ENCODE peak calls at places on chromosomes 3 and 15, in five cellular contexts. One of them, this sample, is unnamed.
A peak's percentile ranks its signal among the peaks of the same experiment; 100 is the strongest.

GRCh38 chr15:76345880-76346665 is 9.5 kb downstream of the ISL2 start:
- DNase-seq in breast epithelium: no peak
- DNase-seq in aorta: no peak
- DNase-seq in A549: no peak
- DNase-seq in adrenal gland: no peak
- DNase-seq in this sample: peak; percentile 77

GRCh38 chr3:157529751-157530150 is 26.5 kb upstream of the VEPH1 start:
- DNase-seq in adrenal gland: no peak
- DNase-seq in breast epithelium: no peak
- DNase-seq in A549: no peak
- DNase-seq in aorta: no peak
- DNase-seq in this sample: no peak

GRCh38 chr3:188979669-188980311 is 192.0 kb upstream of the TPRG1 start:
- DNase-seq in aorta: no peak
- DNase-seq in breast epithelium: no peak
- DNase-seq in adrenal gland: no peak
- DNase-seq in A549: no peak
- DNase-seq in this sample: no peak

GRCh38 chr3:185825639-185826481 is 1.0 kb upstream of the IGF2BP2 start:
- DNase-seq in aorta: peak; percentile 76
- DNase-seq in A549: peak; percentile 57
- DNase-seq in adrenal gland: peak; percentile 42
- DNase-seq in breast epithelium: no peak
- DNase-seq in this sample: peak; percentile 80

GRCh38 chr3:151501905-151502615 is 41.2 kb upstream of the IGSF10 start:
- DNase-seq in adrenal gland: no peak
- DNase-seq in breast epithelium: no peak
- DNase-seq in A549: no peak
- DNase-seq in aorta: no peak
- DNase-seq in this sample: no peak

GRCh38 chr3:61945657-61946056 is 384.3 kb downstream of the PTPRG start:
- DNase-seq in aorta: no peak
- DNase-seq in A549: no peak
- DNase-seq in adrenal gland: no peak
- DNase-seq in breast epithelium: no peak
- DNase-seq in this sample: no peak

GRCh38 chr3:191378142-191378541 is 47.8 kb upstream of the UTS2B start:
- DNase-seq in adrenal gland: no peak
- DNase-seq in breast epithelium: no peak
- DNase-seq in A549: no peak
- DNase-seq in aorta: no peak
- DNase-seq in this sample: no peak

GRCh38 chr3:6354653-6355052 is 506.3 kb upstream of the GRM7 start:
- DNase-seq in breast epithelium: no peak
- DNase-seq in aorta: no peak
- DNase-seq in adrenal gland: no peak
- DNase-seq in A549: no peak
- DNase-seq in this sample: no peak

GRCh38 chr3:14765576-14766427 is 53.0 kb upstream of the FGD5 start:
- DNase-seq in breast epithelium: no peak
- DNase-seq in aorta: no peak
- DNase-seq in adrenal gland: no peak
- DNase-seq in A549: no peak
- DNase-seq in this sample: peak; percentile 45

GRCh38 chr3:139774570-139775302 is 97.0 kb upstream of the NMNAT3 start:
- DNase-seq in aorta: no peak
- DNase-seq in breast epithelium: no peak
- DNase-seq in A549: no peak
- DNase-seq in adrenal gland: no peak
- DNase-seq in this sample: no peak

GRCh38 chr15:28977377-28978010 is 91.7 kb downstream of the APBA2 start:
- DNase-seq in breast epithelium: no peak
- DNase-seq in adrenal gland: peak; percentile 86
- DNase-seq in aorta: no peak
- DNase-seq in A549: peak; percentile 91
- DNase-seq in this sample: no peak

GRCh38 chr15:90947577-90948357 is 6.9 kb upstream of the RCCD1 start:
- DNase-seq in aorta: no peak
- DNase-seq in A549: no peak
- DNase-seq in adrenal gland: no peak
- DNase-seq in breast epithelium: no peak
- DNase-seq in this sample: no peak

GRCh38 chr3:48560648-48561018 is 2.9 kb downstream of the UCN2 start:
- DNase-seq in A549: no peak
- DNase-seq in aorta: no peak
- DNase-seq in adrenal gland: no peak
- DNase-seq in breast epithelium: no peak
- DNase-seq in this sample: no peak

GRCh38 chr3:88150771-88151170 is 1.0 kb downstream of the C3orf38 start:
- DNase-seq in adrenal gland: no peak
- DNase-seq in breast epithelium: no peak
- DNase-seq in A549: no peak
- DNase-seq in aorta: no peak
- DNase-seq in this sample: no peak

GRCh38 chr3:13881536-13882410 is 1.9 kb upstream of the WNT7A start:
- DNase-seq in breast epithelium: no peak
- DNase-seq in adrenal gland: no peak
- DNase-seq in aorta: no peak
- DNase-seq in A549: no peak
- DNase-seq in this sample: peak; percentile 45

GRCh38 chr3:17546500-17546899 is 195.9 kb downstream of the TBC1D5 start:
- DNase-seq in aorta: no peak
- DNase-seq in A549: no peak
- DNase-seq in breast epithelium: no peak
- DNase-seq in adrenal gland: no peak
- DNase-seq in this sample: no peak

GRCh38 chr15:89395996-89396395 is 61.4 kb upstream of the POLG start:
- DNase-seq in breast epithelium: no peak
- DNase-seq in aorta: peak; percentile 33
- DNase-seq in adrenal gland: no peak
- DNase-seq in A549: no peak
- DNase-seq in this sample: no peak

GRCh38 chr3:66498718-66499611 is 1.9 kb downstream of the LRIG1 start:
- DNase-seq in A549: no peak
- DNase-seq in breast epithelium: no peak
- DNase-seq in aorta: no peak
- DNase-seq in adrenal gland: no peak
- DNase-seq in this sample: no peak

GRCh38 chr15:100759116-100759515 is 120.5 kb upstream of the ALDH1A3 start:
- DNase-seq in adrenal gland: no peak
- DNase-seq in A549: peak; percentile 46
- DNase-seq in breast epithelium: no peak
- DNase-seq in aorta: no peak
- DNase-seq in this sample: no peak

GRCh38 chr3:183298708-183299153 is 45.7 kb downstream of the B3GNT5 start:
- DNase-seq in adrenal gland: peak; percentile 52
- DNase-seq in A549: peak; percentile 38
- DNase-seq in aorta: peak; percentile 83
- DNase-seq in breast epithelium: no peak
- DNase-seq in this sample: peak; percentile 80

GRCh38 chr3:141383555-141384129 is 15.3 kb downstream of the ZBTB38 start:
- DNase-seq in A549: no peak
- DNase-seq in breast epithelium: no peak
- DNase-seq in adrenal gland: no peak
- DNase-seq in aorta: no peak
- DNase-seq in this sample: no peak

GRCh38 chr3:195209083-195209835 is 61.7 kb downstream of the XXYLT1 start:
- DNase-seq in A549: no peak
- DNase-seq in adrenal gland: no peak
- DNase-seq in aorta: no peak
- DNase-seq in breast epithelium: no peak
- DNase-seq in this sample: peak; percentile 63

GRCh38 chr3:37607604-37608003 is 254.1 kb upstream of the CTDSPL start:
- DNase-seq in adrenal gland: no peak
- DNase-seq in A549: no peak
- DNase-seq in breast epithelium: no peak
- DNase-seq in aorta: no peak
- DNase-seq in this sample: no peak

GRCh38 chr15:77420610-77421369 is at the start of gene HMG20A:
- DNase-seq in A549: peak; percentile 93
- DNase-seq in breast epithelium: peak; percentile 36
- DNase-seq in adrenal gland: peak; percentile 69
- DNase-seq in aorta: peak; percentile 85
- DNase-seq in this sample: peak; percentile 81

GRCh38 chr3:192685801-192686200 is 41.5 kb downstream of the FGF12 start:
- DNase-seq in breast epithelium: no peak
- DNase-seq in adrenal gland: no peak
- DNase-seq in aorta: no peak
- DNase-seq in A549: no peak
- DNase-seq in this sample: no peak

GRCh38 chr15:39502048-39502447 is 78.8 kb upstream of the THBS1 start:
- DNase-seq in breast epithelium: no peak
- DNase-seq in aorta: no peak
- DNase-seq in adrenal gland: no peak
- DNase-seq in A549: no peak
- DNase-seq in this sample: no peak

GRCh38 chr15:80310776-80311175 is 58.8 kb upstream of the CTXND1 start:
- DNase-seq in aorta: no peak
- DNase-seq in adrenal gland: no peak
- DNase-seq in A549: no peak
- DNase-seq in breast epithelium: no peak
- DNase-seq in this sample: no peak

GRCh38 chr3:126752303-126753190 is 48.5 kb downstream of the CHCHD6 start:
- DNase-seq in A549: peak; percentile 65
- DNase-seq in aorta: peak; percentile 92
- DNase-seq in adrenal gland: peak; percentile 75
- DNase-seq in breast epithelium: peak; percentile 79
- DNase-seq in this sample: peak; percentile 87

GRCh38 chr3:194119831-194120230 is 16.1 kb upstream of the HES1 start:
- DNase-seq in breast epithelium: no peak
- DNase-seq in adrenal gland: no peak
- DNase-seq in A549: no peak
- DNase-seq in aorta: no peak
- DNase-seq in this sample: no peak

GRCh38 chr3:58572013-58572633 is 5.1 kb downstream of the FAM107A start:
- DNase-seq in aorta: no peak
- DNase-seq in breast epithelium: peak; percentile 37
- DNase-seq in adrenal gland: no peak
- DNase-seq in A549: no peak
- DNase-seq in this sample: no peak

GRCh38 chr3:58572634-58573230 is 4.5 kb downstream of the FAM107A start:
- DNase-seq in aorta: no peak
- DNase-seq in breast epithelium: no peak
- DNase-seq in adrenal gland: no peak
- DNase-seq in A549: no peak
- DNase-seq in this sample: no peak

GRCh38 chr3:58574682-58575081 is 2.5 kb downstream of the FAM107A start:
- DNase-seq in adrenal gland: no peak
- DNase-seq in aorta: no peak
- DNase-seq in breast epithelium: no peak
- DNase-seq in A549: no peak
- DNase-seq in this sample: no peak

GRCh38 chr3:58575986-58576652 is 1.1 kb downstream of the FAM107A start:
- DNase-seq in adrenal gland: no peak
- DNase-seq in breast epithelium: no peak
- DNase-seq in aorta: no peak
- DNase-seq in A549: no peak
- DNase-seq in this sample: no peak

DNA sequence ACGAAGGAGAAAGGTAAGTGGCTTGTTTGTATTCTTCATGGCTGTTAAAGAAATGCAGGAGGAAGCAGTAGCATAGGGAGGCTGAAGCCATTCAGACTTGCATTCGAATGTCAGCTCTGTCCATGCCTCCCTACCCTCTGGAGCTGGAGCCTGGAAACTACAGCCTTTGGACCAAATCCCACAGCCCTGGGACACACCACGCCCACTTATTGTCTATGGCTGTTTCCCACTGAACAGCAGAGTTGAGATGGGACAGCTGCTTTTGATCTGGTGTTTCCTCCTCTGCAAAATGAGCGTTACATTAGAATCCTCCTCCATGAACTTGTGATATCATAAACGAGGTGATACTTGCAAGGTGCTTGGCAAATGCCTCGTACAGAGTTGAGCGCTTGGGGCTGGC is 3.6 kb downstream of the FAM107A start:
- DNase-seq in aorta: no peak
- DNase-seq in breast epithelium: no peak
- DNase-seq in A549: no peak
- DNase-seq in adrenal gland: no peak
- DNase-seq in this sample: no peak
- H3K27ac ChIP-seq in aorta: no peak overlapping the region
- H3K27ac ChIP-seq in breast epithelium: peak overlapping the region; percentile 75
- H3K27ac ChIP-seq in A549: no peak overlapping the region
- H3K27ac ChIP-seq in adrenal gland: no peak overlapping the region
- H3K27ac ChIP-seq in this sample: no peak overlapping the region

GRCh38 chr15:65642588-65642987 is 20.9 kb downstream of the SLC24A1 start:
- DNase-seq in adrenal gland: no peak
- DNase-seq in A549: no peak
- DNase-seq in aorta: no peak
- DNase-seq in breast epithelium: no peak
- DNase-seq in this sample: no peak

GRCh38 chr15:65638107-65638506 is 16.4 kb downstream of the SLC24A1 start:
- DNase-seq in aorta: no peak
- DNase-seq in breast epithelium: no peak
- DNase-seq in adrenal gland: no peak
- DNase-seq in A549: no peak
- DNase-seq in this sample: no peak

GRCh38 chr15:65641723-65642475 is 20.2 kb downstream of the SLC24A1 start:
- DNase-seq in A549: peak; percentile 23
- DNase-seq in adrenal gland: no peak
- DNase-seq in breast epithelium: no peak
- DNase-seq in aorta: no peak
- DNase-seq in this sample: no peak

GRCh38 chr15:65639509-65639908 is 17.8 kb downstream of the SLC24A1 start:
- DNase-seq in aorta: no peak
- DNase-seq in A549: no peak
- DNase-seq in adrenal gland: no peak
- DNase-seq in breast epithelium: no peak
- DNase-seq in this sample: no peak

GRCh38 chr15:65638681-65639089 is 16.9 kb downstream of the SLC24A1 start:
- DNase-seq in aorta: no peak
- DNase-seq in breast epithelium: no peak
- DNase-seq in adrenal gland: peak; percentile 59
- DNase-seq in A549: peak; percentile 84
- DNase-seq in this sample: no peak
- H3K4me3 ChIP-seq in aorta: no peak overlapping the region
- H3K4me3 ChIP-seq in breast epithelium: no peak overlapping the region
- H3K4me3 ChIP-seq in adrenal gland: peak overlapping the region; percentile 38
- H3K4me3 ChIP-seq in A549: no peak overlapping the region
- H3K4me3 ChIP-seq in this sample: no peak overlapping the region

DNA sequence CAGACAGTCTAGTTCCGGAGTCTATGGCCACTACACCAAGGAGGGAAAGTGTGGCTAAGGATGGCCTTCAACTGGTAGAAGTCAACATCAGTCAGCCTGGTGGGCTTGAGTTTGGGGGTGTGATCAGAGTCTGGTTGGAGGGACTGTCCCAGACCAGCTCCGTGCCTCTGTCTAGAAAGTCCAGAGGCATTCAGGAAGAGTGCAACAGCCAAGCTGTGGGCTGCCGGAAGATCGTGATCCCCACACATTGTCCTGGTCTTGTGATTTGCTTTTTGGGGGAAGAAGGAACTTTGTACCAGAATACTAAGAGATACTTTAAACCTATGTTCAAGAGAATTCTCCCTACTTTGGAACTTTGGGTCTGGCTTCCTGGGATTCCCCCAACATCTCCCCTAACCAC is 47.8 kb upstream of the VPS8 start:
- DNase-seq in A549: no peak
- DNase-seq in breast epithelium: no peak
- DNase-seq in adrenal gland: no peak
- DNase-seq in aorta: peak; percentile 55
- DNase-seq in this sample: no peak
- H3K27ac ChIP-seq in A549: no peak overlapping the region
- H3K27ac ChIP-seq in breast epithelium: no peak overlapping the region
- H3K27ac ChIP-seq in adrenal gland: no peak overlapping the region
- H3K27ac ChIP-seq in aorta: no peak overlapping the region
- H3K27ac ChIP-seq in this sample: no peak overlapping the region

GRCh38 chr3:111667170-111667569 is 72.0 kb upstream of the ZBED2 start:
- DNase-seq in adrenal gland: no peak
- DNase-seq in A549: no peak
- DNase-seq in aorta: no peak
- DNase-seq in breast epithelium: no peak
- DNase-seq in this sample: no peak
- H3K4me3 ChIP-seq in adrenal gland: no peak overlapping the region
- H3K4me3 ChIP-seq in A549: no peak overlapping the region
- H3K4me3 ChIP-seq in aorta: no peak overlapping the region
- H3K4me3 ChIP-seq in breast epithelium: no peak overlapping the region
- H3K4me3 ChIP-seq in this sample: no peak overlapping the region

This sample was measured in upper lobe of right lung.